ENCODE peak calls at places on chromosomes 11 and 22, in eight cellular contexts. H is brain microvascular endothelial cell, B is aorta, P is NCI-H510A treated with DMSO at 0.1 percent for 48 hours, Y is omental fat pad, W is NCI-H1048, D is RKO, R is HTR-8/SVneo. F is an unnamed sample.

GRCh38 chr22:27139935-27140493 is 482.6 kb downstream of the MIAT start:
- DNase-seq in H (peak), B (peak), P (no peak), Y (no peak), W (no peak), D (peak), R (peak), F (peak)

GRCh38 chr11:59572091-59572490 is 43.5 kb downstream of the OSBP start:
- DNase-seq in H (no peak), B (no peak), P (no peak), Y (no peak), W (no peak), D (no peak), R (no peak), F (no peak)

GRCh38 chr11:13053255-13053917 is 44.3 kb downstream of the RASSF10 start:
- DNase-seq in H (no peak), B (no peak), P (peak), Y (no peak), W (no peak), D (no peak), R (no peak), F (no peak)

GRCh38 chr11:131584694-131585592 is 214.5 kb downstream of the NTM start:
- DNase-seq in H (no peak), B (no peak), P (no peak), Y (no peak), W (no peak), D (no peak), R (no peak), F (no peak)

GRCh38 chr11:119152043-119152442 is 3.2 kb downstream of the ABCG4 start:
- DNase-seq in H (no peak), B (no peak), P (no peak), Y (no peak), W (no peak), D (no peak), R (no peak), F (no peak)

GRCh38 chr11:47259178-47259977 is 1.6 kb downstream of the NR1H3 start:
- DNase-seq in H (no peak), B (no peak), P (no peak), Y (no peak), W (no peak), D (peak), R (peak), F (peak)

GRCh38 chr11:2789331-2789730 is 89.5 kb upstream of the KCNQ1OT1 start:
- DNase-seq in H (no peak), B (no peak), P (no peak), Y (no peak), W (no peak), D (no peak), R (no peak), F (no peak)

GRCh38 chr11:44611088-44611487 is 45.6 kb downstream of the CD82 start:
- DNase-seq in H (no peak), B (no peak), P (no peak), Y (no peak), W (no peak), D (peak), R (no peak), F (no peak)

GRCh38 chr22:50656122-50657070 is 16.2 kb upstream of the SHANK3 start:
- DNase-seq in H (no peak), B (no peak), P (no peak), Y (no peak), W (no peak), D (peak), R (peak), F (peak)

GRCh38 chr22:49961601-49962011 is 1.0 kb downstream of the PIM3 start:
- DNase-seq in H (no peak), B (no peak), P (no peak), Y (peak), W (no peak), D (no peak), R (no peak), F (no peak)

GRCh38 chr11:76617553-76618265 is 52.8 kb downstream of the LRRC32 start:
- DNase-seq in H (peak), B (no peak), P (no peak), Y (no peak), W (no peak), D (no peak), R (no peak), F (no peak)

GRCh38 chr11:107293677-107294344 is 163.8 kb downstream of the CWF19L2 start:
- DNase-seq in H (peak), B (no peak), P (peak), Y (no peak), W (no peak), D (no peak), R (no peak), F (no peak)

GRCh38 chr11:34168642-34169051 is 63.2 kb downstream of the NAT10 start:
- DNase-seq in H (no peak), B (no peak), P (no peak), Y (no peak), W (no peak), D (no peak), R (no peak), F (no peak)

GRCh38 chr11:46295312-46295995 is 18.0 kb downstream of the CREB3L1 start:
- DNase-seq in H (peak), B (peak), P (no peak), Y (peak), W (peak), D (no peak), R (peak), F (peak)

GRCh38 chr22:41435560-41435959 is 11.0 kb downstream of the TOB2 start:
- DNase-seq in H (no peak), B (no peak), P (no peak), Y (no peak), W (no peak), D (no peak), R (no peak), F (no peak)

GRCh38 chr11:45885274-45885920 is at the start of gene MAPK8IP1:
- DNase-seq in H (no peak), B (no peak), P (peak), Y (no peak), W (peak), D (peak), R (peak), F (peak)

GRCh38 chr11:114304969-114305368 is 8.8 kb downstream of the NNMT start:
- DNase-seq in H (no peak), B (no peak), P (no peak), Y (no peak), W (no peak), D (no peak), R (no peak), F (no peak)

GRCh38 chr11:19832166-19832750 is 119.6 kb downstream of the NAV2 start:
- DNase-seq in H (no peak), B (no peak), P (no peak), Y (no peak), W (no peak), D (no peak), R (no peak), F (no peak)

GRCh38 chr11:134244593-134244992 is 8.6 kb downstream of the THYN1 start:
- DNase-seq in H (no peak), B (no peak), P (peak), Y (no peak), W (no peak), D (peak), R (no peak), F (peak)

GRCh38 chr11:133323354-133323753 is 208.9 kb downstream of the OPCML start:
- DNase-seq in H (no peak), B (no peak), P (no peak), Y (no peak), W (no peak), D (no peak), R (no peak), F (no peak)

GRCh38 chr11:104033134-104033533 is 3.3 kb upstream of the DDI1 start:
- DNase-seq in H (peak), B (no peak), P (no peak), Y (no peak), W (no peak), D (no peak), R (peak), F (peak)

GRCh38 chr11:126246636-126247035 is 22.1 kb downstream of the SRPRA start:
- DNase-seq in H (peak), B (no peak), P (no peak), Y (no peak), W (no peak), D (no peak), R (no peak), F (no peak)

GRCh38 chr11:31340903-31341572 is 28.5 kb downstream of the DCDC1 start:
- DNase-seq in H (peak), B (no peak), P (no peak), Y (no peak), W (no peak), D (peak), R (no peak), F (peak)

GRCh38 chr11:112113539-112114457 is 27.1 kb downstream of the SDHD start:
- DNase-seq in H (peak), B (no peak), P (peak), Y (no peak), W (no peak), D (peak), R (peak), F (peak)

GRCh38 chr11:33732176-33732575 is 4.0 kb downstream of the CD59 start:
- DNase-seq in H (no peak), B (no peak), P (no peak), Y (no peak), W (no peak), D (no peak), R (no peak), F (no peak)

GRCh38 chr22:36727927-36728488 is 24.5 kb upstream of the CACNG2 start:
- DNase-seq in H (no peak), B (no peak), P (no peak), Y (no peak), W (no peak), D (no peak), R (no peak), F (no peak)

GRCh38 chr11:38169286-38169685 is 1571.2 kb upstream of the RAG2 start:
- DNase-seq in H (no peak), B (no peak), P (no peak), Y (no peak), W (no peak), D (peak), R (peak), F (peak)

GRCh38 chr22:49728566-49729271 is 99.0 kb downstream of the BRD1 start:
- DNase-seq in H (no peak), B (no peak), P (no peak), Y (no peak), W (no peak), D (no peak), R (no peak), F (no peak)

GRCh38 chr11:8099291-8099899 is 18.4 kb downstream of the TUB start:
- DNase-seq in H (peak), B (peak), P (peak), Y (peak), W (no peak), D (peak), R (peak), F (peak)

F was measured in epithelial cell of esophagus.